ENCODE peak calls at places on chromosomes 16 and 17, in five cellular contexts. N is transverse colon, G is fibroblast of lung, L is tibial artery, J is dorsolateral prefrontal cortex. H is an unnamed sample.

GRCh38 chr17:66720027-66720426 is 114.9 kb upstream of the CACNG5 start:
- DNase-seq in L (no peak), N (no peak), G (no peak), J (no peak), H (no peak)

GRCh38 chr16:65235339-65236177 is 113.7 kb upstream of the CDH11 start:
- DNase-seq in N (no peak), J (no peak), G (no peak), L (no peak), H (no peak)

GRCh38 chr16:47687694-47688093 is 226.6 kb downstream of the PHKB start:
- DNase-seq in L (no peak), J (no peak), G (no peak), N (no peak), H (no peak)

GRCh38 chr16:88770459-88771293 is 14.3 kb downstream of the PIEZO1 start:
- DNase-seq in L (no peak), N (peak; percentile 75), G (peak; percentile 97), J (no peak), H (no peak)

GRCh38 chr16:4936181-4936990 is 562 bp downstream of the PPL start:
- DNase-seq in J (no peak), L (peak; percentile 45), G (peak; percentile 32), N (peak; percentile 46), H (no peak)

GRCh38 chr17:31448467-31449077 is 57.1 kb downstream of the RAB11FIP4 start:
- DNase-seq in L (no peak), J (no peak), G (peak; percentile 70), N (no peak), H (no peak)

GRCh38 chr17:4448197-4448980 is 14.6 kb downstream of the SPNS3 start:
- DNase-seq in J (no peak), G (no peak), L (no peak), N (no peak), H (no peak)

GRCh38 chr16:68234188-68235104 is 1.5 kb downstream of the ESRP2 start:
- DNase-seq in G (peak; percentile 28), J (no peak), L (no peak), N (peak; percentile 97), H (peak; percentile 75)

GRCh38 chr17:78379134-78379497 is 667 bp downstream of the PGS1 start:
- DNase-seq in L (no peak), N (no peak), J (no peak), G (peak; percentile 83), H (no peak)

GRCh38 chr17:49218941-49219913 is 8.7 kb downstream of the ABI3 start:
- DNase-seq in G (no peak), J (no peak), N (peak; percentile 56), L (no peak), H (no peak)

GRCh38 chr16:82949016-82949415 is 322.2 kb downstream of the CDH13 start:
- DNase-seq in N (no peak), L (no peak), J (no peak), G (no peak), H (no peak)

GRCh38 chr16:89297156-89297869 is 79.8 kb downstream of the ZNF778 start:
- DNase-seq in J (no peak), N (no peak), G (peak; percentile 59), L (no peak), H (no peak)

GRCh38 chr17:61581611-61582349 is 9.2 kb downstream of the NACA2 start:
- DNase-seq in G (no peak), L (no peak), J (no peak), N (no peak), H (no peak)

GRCh38 chr16:51048544-51048943 is 102.5 kb downstream of the SALL1 start:
- DNase-seq in L (no peak), J (no peak), G (no peak), N (no peak), H (no peak)

GRCh38 chr16:27334874-27335273 is 21.1 kb downstream of the IL4R start:
- DNase-seq in L (no peak), J (no peak), N (no peak), G (peak; percentile 58), H (no peak)
- H3K27ac ChIP-seq in L (peak overlapping the region; percentile 99), J (no peak overlapping the region), N (peak overlapping the region; percentile 99), G (peak overlapping the region; percentile 51), H (peak overlapping the region; percentile 45)

DNA sequence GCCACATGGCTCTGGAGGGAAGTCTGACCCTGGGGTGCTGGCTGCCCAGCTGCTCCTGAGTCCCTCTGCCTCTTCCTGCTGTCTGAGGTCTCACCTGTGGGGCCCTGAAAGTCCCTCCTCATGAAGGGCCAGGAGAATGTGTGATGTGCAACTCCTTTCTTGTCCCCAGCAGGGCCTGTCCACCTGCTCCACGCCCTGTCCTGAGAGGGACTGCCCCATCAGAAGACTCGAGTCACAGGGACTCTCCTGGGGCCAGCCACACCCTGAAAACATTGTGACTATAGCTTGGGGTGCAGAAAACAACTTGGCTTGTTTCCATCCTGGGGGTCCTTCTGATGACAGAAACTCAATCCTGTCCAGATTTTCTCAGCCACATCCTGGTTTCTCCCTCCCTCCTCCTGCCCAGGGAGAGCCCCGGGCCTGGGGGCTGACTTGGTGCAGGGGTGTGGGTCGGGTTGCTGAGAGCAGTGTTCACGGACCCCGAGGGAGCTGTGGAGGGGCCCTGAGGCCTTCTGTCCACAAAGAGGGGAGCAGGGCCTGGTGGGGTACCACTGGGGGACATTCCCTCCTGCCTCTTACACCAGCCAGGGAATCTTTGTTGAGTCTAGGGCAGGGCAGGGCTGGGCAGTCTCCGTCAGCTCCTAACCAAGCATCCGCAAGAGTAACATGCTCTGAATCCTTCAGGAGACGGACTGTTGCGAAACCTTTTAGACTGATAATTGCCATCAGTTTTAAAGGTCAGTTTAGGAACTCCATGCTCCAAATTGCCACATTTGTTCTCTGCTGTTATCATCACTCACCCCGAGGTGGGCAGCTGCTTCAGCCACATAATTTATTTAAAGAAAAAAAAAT is 45.9 kb downstream of the NT5M start:
- DNase-seq in G (peak; percentile 26), N (no peak), L (no peak), J (no peak), H (peak; percentile 63)
- TF ChIP-seq CTCF in G (no peak), N (no peak), L (no peak), J (no peak), H (no peak)

GRCh38 chr17:67837965-67838364 is 12.7 kb downstream of the BPTF start:
- DNase-seq in J (no peak), N (no peak), G (no peak), L (no peak), H (no peak)

GRCh38 chr17:67836205-67836987 is 11.1 kb downstream of the BPTF start:
- DNase-seq in G (peak; percentile 29), J (no peak), N (no peak), L (no peak), H (no peak)

GRCh38 chr17:67842648-67843047 is 17.3 kb downstream of the BPTF start:
- DNase-seq in J (no peak), L (no peak), G (no peak), N (no peak), H (no peak)

GRCh38 chr17:67845374-67845773 is 20.1 kb downstream of the BPTF start:
- DNase-seq in L (no peak), J (no peak), N (no peak), G (no peak), H (no peak)

DNA sequence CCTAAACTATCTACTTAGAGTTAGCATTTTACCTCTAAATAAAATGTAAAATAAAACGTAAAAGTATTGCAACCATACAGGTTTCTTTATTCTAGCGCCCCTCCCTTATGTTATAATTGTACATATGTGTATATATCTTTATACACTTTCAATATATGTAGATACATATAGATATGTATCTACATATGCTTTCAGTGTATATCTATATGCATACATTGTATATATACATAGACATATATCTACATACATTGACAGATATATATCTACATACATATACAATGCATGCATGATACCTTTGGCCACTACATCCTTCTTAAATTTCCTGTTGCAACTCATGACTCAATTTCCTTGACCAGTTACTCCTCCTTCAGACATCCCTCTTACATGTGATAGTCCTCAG is 16.7 kb downstream of the BPTF start:
- DNase-seq in J (no peak), N (no peak), L (no peak), G (no peak), H (no peak)
- H3K4me3 ChIP-seq in J (no peak overlapping the region), N (no peak overlapping the region), L (no peak overlapping the region), G (no peak overlapping the region), H (no peak overlapping the region)

DNA sequence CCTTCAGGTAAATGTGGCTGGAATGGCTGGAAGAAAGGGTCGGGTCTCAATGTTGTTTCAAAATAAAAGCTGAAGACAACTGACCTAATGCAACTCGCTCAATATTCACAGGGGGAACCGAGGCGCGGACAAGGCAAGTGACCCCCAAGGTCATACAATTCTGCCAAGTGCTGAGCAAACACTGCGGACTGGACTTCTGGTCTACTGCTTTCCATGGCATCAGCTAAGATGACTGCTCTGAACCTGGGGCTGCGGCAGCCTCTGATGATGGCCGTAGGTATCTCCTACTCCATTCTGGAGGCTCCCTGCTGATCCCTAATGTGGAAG is 21.9 kb downstream of the CA4 start:
- DNase-seq in L (no peak), N (no peak), J (no peak), G (no peak), H (no peak)
- H3K27ac ChIP-seq in L (no peak overlapping the region), N (peak overlapping the region; percentile 61), J (peak overlapping the region; percentile 39), G (no peak overlapping the region), H (no peak overlapping the region)

GRCh38 chr16:22898874-22899348 is 84.9 kb downstream of the HS3ST2 start:
- DNase-seq in G (peak; percentile 65), J (peak; percentile 84), N (peak; percentile 78), L (peak; percentile 72), H (no peak)
- TF ChIP-seq CTCF in G (peak; percentile 75), J (peak; percentile 99), N (peak; percentile 79), L (peak; percentile 47), H (peak; percentile 48)

GRCh38 chr17:81459224-81459623 is 53.4 kb downstream of the ACTG1 start:
- DNase-seq in L (no peak), N (no peak), J (no peak), G (no peak), H (no peak)
- H3K4me3 ChIP-seq in L (no peak overlapping the region), N (no peak overlapping the region), J (no peak overlapping the region), G (no peak overlapping the region), H (no peak overlapping the region)

GRCh38 chr16:75003931-75004330 is 5.1 kb downstream of the ZNRF1 start:
- DNase-seq in N (no peak), L (no peak), G (no peak), J (no peak), H (no peak)

GRCh38 chr16:75004460-75004859 is 5.6 kb downstream of the ZNRF1 start:
- DNase-seq in L (no peak), J (no peak), G (no peak), N (no peak), H (no peak)

GRCh38 chr16:74999683-75000480 is 1.1 kb downstream of the ZNRF1 start:
- DNase-seq in L (peak; percentile 34), N (peak; percentile 69), G (no peak), J (no peak), H (no peak)

GRCh38 chr16:75000481-75001081 is 1.8 kb downstream of the ZNRF1 start:
- DNase-seq in J (no peak), G (no peak), L (peak; percentile 25), N (no peak), H (no peak)

DNA sequence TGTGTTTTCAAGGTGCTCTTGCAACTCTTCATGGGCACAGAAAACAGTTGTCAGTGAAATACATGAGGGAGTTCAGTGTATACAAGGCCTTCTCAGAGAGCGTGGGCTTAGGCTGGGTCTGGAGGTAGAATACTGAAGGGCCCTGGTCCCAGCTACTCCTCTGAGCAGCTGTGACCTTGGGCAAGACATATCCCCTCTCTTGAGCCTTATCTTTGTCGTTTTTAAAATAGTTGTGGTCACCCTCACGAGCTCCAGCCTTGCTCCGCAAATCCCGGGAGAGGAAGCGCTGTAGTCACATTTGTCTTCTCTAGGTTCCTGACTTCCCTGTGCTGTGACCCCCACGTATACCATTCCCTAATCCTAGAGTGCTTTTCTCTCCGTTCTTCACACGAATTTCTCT is 3.6 kb downstream of the ZNRF1 start:
- DNase-seq in N (no peak), J (no peak), L (no peak), G (no peak), H (no peak)
- H3K27ac ChIP-seq in N (no peak overlapping the region), J (no peak overlapping the region), L (no peak overlapping the region), G (no peak overlapping the region), H (no peak overlapping the region)

H was measured in coronary artery.